ENCODE peak calls at places on chromosomes 5 and 9, in six cellular contexts. D is omental fat pad, B is A549, N is H9, S is brain microvascular endothelial cell, U is neural crest cell. V is an unnamed sample.

GRCh38 chr5:98905857-98906688 is 22.7 kb downstream of the CHD1 start:
- DNase-seq in U (no peak), B (peak), N (no peak), D (no peak), S (no peak), V (peak)

GRCh38 chr9:91786132-91786896 is 163.7 kb downstream of the ROR2 start:
- DNase-seq in S (no peak), N (no peak), B (no peak), U (no peak), D (peak), V (no peak)

GRCh38 chr9:74795081-74795480 is 92.6 kb downstream of the TRPM6 start:
- DNase-seq in N (no peak), U (no peak), B (no peak), S (no peak), D (no peak), V (no peak)

GRCh38 chr5:141640051-141640415 is 3.2 kb downstream of the RELL2 start:
- DNase-seq in S (no peak), B (no peak), U (no peak), N (no peak), D (no peak), V (no peak)

GRCh38 chr9:19229725-19230355 is 653 bp upstream of the DENND4C start:
- DNase-seq in D (peak), B (peak), U (peak), N (peak), S (peak), V (no peak)

GRCh38 chr5:140800816-140801493 is at the start of gene PCDHA3:
- DNase-seq in S (no peak), B (peak), U (no peak), N (no peak), D (no peak), V (no peak)

GRCh38 chr5:176530983-176531901 is 6.0 kb downstream of the RNF44 start:
- DNase-seq in N (no peak), U (no peak), B (no peak), S (no peak), D (no peak), V (no peak)

GRCh38 chr9:79940919-79941318 is 369.2 kb downstream of the TLE4 start:
- DNase-seq in N (no peak), D (no peak), U (no peak), B (no peak), S (no peak), V (no peak)

GRCh38 chr5:110900829-110901228 is 162.0 kb downstream of the SLC25A46 start:
- DNase-seq in N (no peak), U (no peak), S (peak), B (peak), D (no peak), V (no peak)

GRCh38 chr9:102518324-102518723 is 476.8 kb upstream of the CYLC2 start:
- DNase-seq in N (no peak), B (no peak), U (no peak), D (no peak), S (no peak), V (no peak)

GRCh38 chr9:74742792-74743389 is 144.8 kb downstream of the TRPM6 start:
- DNase-seq in D (no peak), B (peak), S (peak), U (peak), N (peak), V (no peak)

GRCh38 chr5:168734657-168735344 is 155.6 kb upstream of the PANK3 start:
- DNase-seq in U (no peak), N (no peak), B (no peak), D (no peak), S (peak), V (no peak)

GRCh38 chr9:137373611-137373980 is 49.4 kb downstream of the EXD3 start:
- DNase-seq in U (no peak), B (no peak), S (no peak), D (no peak), N (no peak), V (no peak)

GRCh38 chr9:35695801-35696420 is 6.2 kb upstream of the TPM2 start:
- DNase-seq in U (no peak), S (no peak), D (no peak), N (no peak), B (peak), V (no peak)

GRCh38 chr9:90259302-90260246 is 383.1 kb downstream of the DIRAS2 start:
- DNase-seq in D (no peak), S (no peak), U (no peak), B (no peak), N (no peak), V (no peak)

GRCh38 chr5:64040496-64040895 is 78.3 kb upstream of the HTR1A start:
- DNase-seq in D (no peak), N (no peak), B (no peak), S (no peak), U (no peak), V (no peak)

GRCh38 chr9:116546711-116547581 is 140.2 kb upstream of the TRIM32 start:
- DNase-seq in D (no peak), U (no peak), N (no peak), B (peak), S (peak), V (no peak)

GRCh38 chr9:101893661-101894646 is 155.5 kb upstream of the GRIN3A start:
- DNase-seq in U (no peak), N (no peak), D (no peak), B (no peak), S (no peak), V (no peak)

GRCh38 chr5:74415695-74416102 is 224.8 kb downstream of the ENC1 start:
- DNase-seq in S (peak), B (no peak), D (no peak), N (no peak), U (no peak), V (no peak)

GRCh38 chr5:56557198-56557597 is 258.2 kb upstream of the MAP3K1 start:
- DNase-seq in N (no peak), U (no peak), D (no peak), S (no peak), B (no peak), V (no peak)

GRCh38 chr5:54644226-54644625 is 126.7 kb downstream of the SNX18 start:
- DNase-seq in D (no peak), U (no peak), N (no peak), S (peak), B (peak), V (no peak)

GRCh38 chr9:125126019-125126746 is 17.1 kb downstream of the SCAI start:
- DNase-seq in D (no peak), S (peak), U (no peak), N (no peak), B (peak), V (peak)

GRCh38 chr5:157867736-157868135 is 8.8 kb upstream of the CLINT1 start:
- DNase-seq in B (no peak), D (no peak), S (no peak), U (no peak), N (no peak), V (no peak)

GRCh38 chr9:25427898-25428297 is 250.3 kb downstream of the TUSC1 start:
- DNase-seq in S (no peak), B (no peak), U (no peak), D (no peak), N (no peak), V (no peak)

GRCh38 chr9:92341578-92341977 is 15.8 kb downstream of the CENPP start:
- DNase-seq in N (no peak), D (no peak), S (no peak), U (no peak), B (no peak), V (no peak)

GRCh38 chr5:65120371-65120967 is 351.7 kb downstream of the CWC27 start:
- DNase-seq in U (no peak), D (no peak), N (no peak), S (no peak), B (no peak), V (no peak)

DNA sequence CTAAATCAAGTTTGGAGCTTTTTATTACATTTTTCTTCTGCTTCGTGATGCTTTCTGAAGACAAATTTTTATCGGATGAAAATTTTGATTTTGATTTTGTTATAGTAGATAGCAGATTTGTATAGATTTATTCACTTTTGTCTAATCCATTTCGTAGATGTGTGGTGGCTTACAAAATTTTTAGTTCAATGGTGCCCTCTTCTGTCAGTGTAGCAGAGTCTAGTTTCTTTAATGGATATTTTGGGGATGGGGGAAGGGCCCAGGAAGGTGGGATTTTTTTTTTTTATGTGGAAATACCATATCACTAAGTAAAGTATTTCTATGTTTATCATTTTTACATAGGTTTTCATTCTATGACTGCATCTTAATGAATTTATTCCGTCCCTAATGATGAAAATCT is 259.9 kb upstream of the TARS1 start:
- DNase-seq in U (no peak), B (peak), S (peak), N (no peak), D (no peak), V (no peak)
- TF ChIP-seq CTCF in U (peak), B (peak), S (peak), N (peak), D (no peak), V (no peak)

DNA sequence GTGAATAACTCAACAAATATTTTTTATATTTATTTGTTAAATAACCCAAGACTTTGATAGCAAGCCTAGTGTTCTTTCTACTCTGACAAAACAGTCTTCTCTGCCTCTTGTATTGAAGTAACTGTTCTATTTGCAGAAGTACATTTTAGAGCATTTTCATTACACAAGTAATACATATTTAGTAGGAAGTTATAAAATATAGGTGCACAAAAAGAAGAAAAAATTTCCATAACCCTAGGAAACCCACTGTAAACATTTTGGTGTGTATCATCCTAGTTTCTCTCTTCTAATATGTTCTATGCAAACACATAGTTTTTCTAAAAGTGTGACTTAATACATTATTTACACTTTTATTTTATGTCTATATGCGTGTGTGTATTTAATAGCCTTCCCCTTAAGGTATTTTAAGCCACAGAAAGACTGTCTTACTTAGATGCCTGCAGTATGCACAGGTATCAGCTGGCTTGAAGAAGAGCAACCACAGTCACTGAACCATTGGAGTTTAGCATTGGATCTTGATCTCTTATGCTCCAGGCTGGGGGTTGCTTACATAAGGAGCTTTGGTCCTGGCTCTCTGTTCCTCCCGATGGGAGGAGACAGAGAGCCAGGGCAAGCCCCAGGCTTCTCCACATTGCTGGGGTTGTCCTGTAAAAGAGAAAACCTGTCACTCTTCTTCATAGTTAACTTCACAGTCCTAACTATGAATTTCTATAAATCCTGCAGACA is 3.8 kb downstream of the SELENOP start:
- DNase-seq in D (no peak), S (no peak), N (no peak), B (no peak), U (no peak), V (no peak)
- TF ChIP-seq CTCF in D (no peak), S (no peak), N (no peak), B (no peak), U (no peak), V (no peak)

GRCh38 chr5:93331864-93332263 is 249.2 kb downstream of the NR2F1-AS1 start:
- DNase-seq in S (no peak), U (no peak), N (no peak), B (no peak), D (no peak), V (no peak)

GRCh38 chr5:93340881-93341280 is 240.1 kb downstream of the NR2F1-AS1 start:
- DNase-seq in N (no peak), B (no peak), D (no peak), U (no peak), S (no peak), V (no peak)

GRCh38 chr5:93336330-93337110 is 244.5 kb downstream of the NR2F1-AS1 start:
- DNase-seq in S (no peak), B (no peak), N (no peak), D (no peak), U (no peak), V (no peak)

GRCh38 chr5:93342563-93343061 is 238.4 kb downstream of the NR2F1-AS1 start:
- DNase-seq in N (no peak), U (no peak), D (no peak), B (no peak), S (no peak), V (peak)

GRCh38 chr5:93337138-93337537 is 243.9 kb downstream of the NR2F1-AS1 start:
- DNase-seq in U (no peak), S (no peak), D (no peak), B (no peak), N (no peak), V (no peak)
- TF ChIP-seq CTCF in U (no peak), S (no peak), D (no peak), B (no peak), N (no peak), V (no peak)

GRCh38 chr9:21135736-21136135 is 5.9 kb downstream of the IFNW1 start:
- DNase-seq in U (no peak), N (no peak), D (no peak), B (no peak), S (no peak), V (no peak)
- TF ChIP-seq CTCF in U (no peak), N (peak), D (no peak), B (no peak), S (no peak), V (no peak)

DNA sequence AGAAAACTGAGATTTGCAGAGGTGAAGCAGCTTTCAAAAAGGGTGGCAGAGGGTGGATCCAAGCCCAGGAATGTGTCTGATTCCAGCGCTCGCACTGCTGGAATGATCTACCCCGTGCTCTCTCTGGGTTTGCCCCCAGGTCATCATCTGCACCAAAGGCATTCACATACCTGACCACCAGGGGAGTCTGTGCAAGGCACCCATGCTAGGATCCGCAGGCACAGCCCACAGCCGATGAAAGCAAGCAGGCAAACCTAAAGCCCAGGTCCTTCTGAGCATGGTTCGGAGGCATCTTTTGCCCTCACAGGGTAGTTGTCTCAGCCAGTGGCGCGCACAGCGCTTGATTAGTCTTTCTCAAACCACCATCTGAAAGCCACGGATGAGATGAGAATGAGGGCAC is 56.6 kb downstream of the TEK start:
- DNase-seq in S (no peak), B (no peak), D (no peak), U (no peak), N (peak), V (no peak)
- TF ChIP-seq CTCF in S (peak), B (no peak), D (no peak), U (peak), N (peak), V (no peak)

GRCh38 chr5:10367586-10367985 is 14.1 kb downstream of the MARCHF6 start:
- DNase-seq in N (no peak), B (no peak), U (no peak), S (no peak), D (no peak), V (no peak)

GRCh38 chr5:10365800-10366199 is 12.3 kb downstream of the MARCHF6 start:
- DNase-seq in U (no peak), S (no peak), B (no peak), D (no peak), N (no peak), V (no peak)

GRCh38 chr5:10366310-10367297 is 13.1 kb downstream of the MARCHF6 start:
- DNase-seq in D (no peak), S (peak), B (peak), N (no peak), U (no peak), V (no peak)

GRCh38 chr5:10363519-10364185 is 10.2 kb downstream of the MARCHF6 start:
- DNase-seq in D (no peak), U (no peak), B (no peak), S (no peak), N (no peak), V (no peak)

DNA sequence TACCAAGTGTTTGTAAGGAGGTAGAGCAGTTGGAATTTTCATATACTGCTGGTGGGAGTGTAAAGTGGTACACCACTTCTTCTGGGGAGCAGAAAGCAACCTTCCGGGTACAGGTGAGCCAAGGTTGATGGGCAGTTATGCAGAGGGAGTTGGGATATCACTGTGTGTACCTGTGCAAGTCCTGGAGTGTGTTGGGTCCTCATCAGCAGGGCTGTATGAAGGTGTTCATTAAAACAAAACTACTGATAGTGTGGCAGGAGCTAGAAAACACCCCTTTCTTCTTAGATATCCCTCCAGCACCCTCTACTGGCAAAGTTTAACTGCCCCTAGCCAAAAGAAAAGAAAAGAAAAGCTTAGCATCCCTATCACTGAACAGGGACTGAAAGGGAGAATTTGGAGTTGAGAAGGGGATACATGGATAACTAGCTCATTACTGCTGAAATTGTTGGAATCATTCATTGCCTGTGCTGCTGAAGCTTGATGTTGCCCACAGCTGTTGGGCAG is 10.7 kb downstream of the MARCHF6 start:
- DNase-seq in B (peak), S (no peak), U (no peak), D (no peak), N (no peak), V (no peak)
- TF ChIP-seq CTCF in B (peak), S (no peak), U (peak), D (no peak), N (peak), V (no peak)